ENCODE peak calls at places on chromosome 11, in eight cellular contexts. One of them, this sample, is unnamed.

GRCh38 chr11:74731301-74732094 is at the start of gene CHRDL2:
- DNase-seq in cardiac fibroblast: peak
- DNase-seq in activated naive CD4-positive, alpha-beta T cell treated with anti-CD3 and anti-CD28 coated beads, Interleukin-2, amount 10 ng/mL, durations not matched to agents 7 days and 5 days: no peak
- DNase-seq in caudate nucleus: no peak
- DNase-seq in T-helper 2 cell: no peak
- DNase-seq in heart left ventricle: no peak
- DNase-seq in pons: no peak
- DNase-seq in A549: peak
- DNase-seq in this sample: peak

GRCh38 chr11:44361883-44362282 is 51.9 kb upstream of the ALX4 start:
- DNase-seq in cardiac fibroblast: no peak
- DNase-seq in activated naive CD4-positive, alpha-beta T cell treated with anti-CD3 and anti-CD28 coated beads, Interleukin-2, amount 10 ng/mL, durations not matched to agents 7 days and 5 days: no peak
- DNase-seq in caudate nucleus: no peak
- DNase-seq in T-helper 2 cell: no peak
- DNase-seq in heart left ventricle: no peak
- DNase-seq in pons: no peak
- DNase-seq in A549: no peak
- DNase-seq in this sample: no peak

GRCh38 chr11:131859811-131860210 is 489.4 kb downstream of the NTM start:
- DNase-seq in cardiac fibroblast: peak
- DNase-seq in activated naive CD4-positive, alpha-beta T cell treated with anti-CD3 and anti-CD28 coated beads, Interleukin-2, amount 10 ng/mL, durations not matched to agents 7 days and 5 days: no peak
- DNase-seq in caudate nucleus: no peak
- DNase-seq in T-helper 2 cell: no peak
- DNase-seq in heart left ventricle: no peak
- DNase-seq in pons: no peak
- DNase-seq in A549: no peak
- DNase-seq in this sample: peak

GRCh38 chr11:17927041-17927440 is 85.8 kb downstream of the SERGEF start:
- DNase-seq in cardiac fibroblast: no peak
- DNase-seq in activated naive CD4-positive, alpha-beta T cell treated with anti-CD3 and anti-CD28 coated beads, Interleukin-2, amount 10 ng/mL, durations not matched to agents 7 days and 5 days: no peak
- DNase-seq in caudate nucleus: no peak
- DNase-seq in T-helper 2 cell: no peak
- DNase-seq in heart left ventricle: no peak
- DNase-seq in pons: no peak
- DNase-seq in A549: no peak
- DNase-seq in this sample: no peak

GRCh38 chr11:64353761-64354506 is 5.0 kb upstream of the RPS6KA4 start:
- DNase-seq in cardiac fibroblast: no peak
- DNase-seq in activated naive CD4-positive, alpha-beta T cell treated with anti-CD3 and anti-CD28 coated beads, Interleukin-2, amount 10 ng/mL, durations not matched to agents 7 days and 5 days: no peak
- DNase-seq in caudate nucleus: no peak
- DNase-seq in T-helper 2 cell: no peak
- DNase-seq in heart left ventricle: no peak
- DNase-seq in pons: no peak
- DNase-seq in A549: no peak
- DNase-seq in this sample: no peak

GRCh38 chr11:1632053-1632714 is 2.6 kb downstream of the KRTAP5-5 start:
- DNase-seq in cardiac fibroblast: no peak
- DNase-seq in activated naive CD4-positive, alpha-beta T cell treated with anti-CD3 and anti-CD28 coated beads, Interleukin-2, amount 10 ng/mL, durations not matched to agents 7 days and 5 days: no peak
- DNase-seq in caudate nucleus: no peak
- DNase-seq in T-helper 2 cell: no peak
- DNase-seq in heart left ventricle: no peak
- DNase-seq in pons: no peak
- DNase-seq in A549: no peak
- DNase-seq in this sample: no peak

GRCh38 chr11:41784513-41785335 is 325.3 kb upstream of the LRRC4C start:
- DNase-seq in cardiac fibroblast: peak
- DNase-seq in activated naive CD4-positive, alpha-beta T cell treated with anti-CD3 and anti-CD28 coated beads, Interleukin-2, amount 10 ng/mL, durations not matched to agents 7 days and 5 days: no peak
- DNase-seq in caudate nucleus: no peak
- DNase-seq in T-helper 2 cell: no peak
- DNase-seq in heart left ventricle: no peak
- DNase-seq in pons: no peak
- DNase-seq in A549: peak
- DNase-seq in this sample: no peak

GRCh38 chr11:65417221-65417701 is 5.3 kb upstream of the NEAT1 start:
- DNase-seq in cardiac fibroblast: peak
- DNase-seq in activated naive CD4-positive, alpha-beta T cell treated with anti-CD3 and anti-CD28 coated beads, Interleukin-2, amount 10 ng/mL, durations not matched to agents 7 days and 5 days: peak
- DNase-seq in caudate nucleus: no peak
- DNase-seq in T-helper 2 cell: no peak
- DNase-seq in heart left ventricle: peak
- DNase-seq in pons: no peak
- DNase-seq in A549: no peak
- DNase-seq in this sample: peak

GRCh38 chr11:59416613-59417012 is 9.6 kb downstream of the OR5A2 start:
- DNase-seq in cardiac fibroblast: no peak
- DNase-seq in activated naive CD4-positive, alpha-beta T cell treated with anti-CD3 and anti-CD28 coated beads, Interleukin-2, amount 10 ng/mL, durations not matched to agents 7 days and 5 days: no peak
- DNase-seq in caudate nucleus: no peak
- DNase-seq in T-helper 2 cell: no peak
- DNase-seq in heart left ventricle: no peak
- DNase-seq in pons: no peak
- DNase-seq in A549: no peak
- DNase-seq in this sample: no peak

GRCh38 chr11:2147391-2147790 is 8.2 kb upstream of the IGF2 start:
- DNase-seq in cardiac fibroblast: no peak
- DNase-seq in activated naive CD4-positive, alpha-beta T cell treated with anti-CD3 and anti-CD28 coated beads, Interleukin-2, amount 10 ng/mL, durations not matched to agents 7 days and 5 days: no peak
- DNase-seq in caudate nucleus: no peak
- DNase-seq in T-helper 2 cell: no peak
- DNase-seq in heart left ventricle: no peak
- DNase-seq in pons: no peak
- DNase-seq in A549: no peak
- DNase-seq in this sample: no peak

GRCh38 chr11:125082611-125083311 is 19.7 kb downstream of the SLC37A2 start:
- DNase-seq in cardiac fibroblast: peak
- DNase-seq in activated naive CD4-positive, alpha-beta T cell treated with anti-CD3 and anti-CD28 coated beads, Interleukin-2, amount 10 ng/mL, durations not matched to agents 7 days and 5 days: no peak
- DNase-seq in caudate nucleus: no peak
- DNase-seq in T-helper 2 cell: no peak
- DNase-seq in heart left ventricle: no peak
- DNase-seq in pons: no peak
- DNase-seq in A549: no peak
- DNase-seq in this sample: peak

GRCh38 chr11:18016789-18017188 is 3.9 kb upstream of the SERGEF start:
- DNase-seq in cardiac fibroblast: no peak
- DNase-seq in activated naive CD4-positive, alpha-beta T cell treated with anti-CD3 and anti-CD28 coated beads, Interleukin-2, amount 10 ng/mL, durations not matched to agents 7 days and 5 days: no peak
- DNase-seq in caudate nucleus: no peak
- DNase-seq in T-helper 2 cell: no peak
- DNase-seq in heart left ventricle: no peak
- DNase-seq in pons: no peak
- DNase-seq in A549: no peak
- DNase-seq in this sample: no peak

GRCh38 chr11:1478544-1478943 is 8.0 kb downstream of the MOB2 start:
- DNase-seq in cardiac fibroblast: no peak
- DNase-seq in activated naive CD4-positive, alpha-beta T cell treated with anti-CD3 and anti-CD28 coated beads, Interleukin-2, amount 10 ng/mL, durations not matched to agents 7 days and 5 days: no peak
- DNase-seq in caudate nucleus: no peak
- DNase-seq in T-helper 2 cell: no peak
- DNase-seq in heart left ventricle: no peak
- DNase-seq in pons: no peak
- DNase-seq in A549: no peak
- DNase-seq in this sample: no peak

GRCh38 chr11:65573391-65574146 is 1.2 kb downstream of the FAM89B start:
- DNase-seq in cardiac fibroblast: no peak
- DNase-seq in activated naive CD4-positive, alpha-beta T cell treated with anti-CD3 and anti-CD28 coated beads, Interleukin-2, amount 10 ng/mL, durations not matched to agents 7 days and 5 days: peak
- DNase-seq in caudate nucleus: no peak
- DNase-seq in T-helper 2 cell: no peak
- DNase-seq in heart left ventricle: no peak
- DNase-seq in pons: no peak
- DNase-seq in A549: no peak
- DNase-seq in this sample: no peak

GRCh38 chr11:123382555-123383074 is 47.5 kb upstream of the GRAMD1B start:
- DNase-seq in cardiac fibroblast: no peak
- DNase-seq in activated naive CD4-positive, alpha-beta T cell treated with anti-CD3 and anti-CD28 coated beads, Interleukin-2, amount 10 ng/mL, durations not matched to agents 7 days and 5 days: no peak
- DNase-seq in caudate nucleus: no peak
- DNase-seq in T-helper 2 cell: no peak
- DNase-seq in heart left ventricle: no peak
- DNase-seq in pons: no peak
- DNase-seq in A549: no peak
- DNase-seq in this sample: no peak

GRCh38 chr11:63142459-63142858 is 1.6 kb downstream of the SLC22A24 start:
- DNase-seq in cardiac fibroblast: no peak
- DNase-seq in activated naive CD4-positive, alpha-beta T cell treated with anti-CD3 and anti-CD28 coated beads, Interleukin-2, amount 10 ng/mL, durations not matched to agents 7 days and 5 days: no peak
- DNase-seq in caudate nucleus: no peak
- DNase-seq in T-helper 2 cell: no peak
- DNase-seq in heart left ventricle: no peak
- DNase-seq in pons: no peak
- DNase-seq in A549: no peak
- DNase-seq in this sample: no peak

GRCh38 chr11:120132645-120133185 is 5.2 kb downstream of the TRIM29 start:
- DNase-seq in cardiac fibroblast: no peak
- DNase-seq in activated naive CD4-positive, alpha-beta T cell treated with anti-CD3 and anti-CD28 coated beads, Interleukin-2, amount 10 ng/mL, durations not matched to agents 7 days and 5 days: peak
- DNase-seq in caudate nucleus: no peak
- DNase-seq in T-helper 2 cell: no peak
- DNase-seq in heart left ventricle: peak
- DNase-seq in pons: no peak
- DNase-seq in A549: no peak
- DNase-seq in this sample: no peak

GRCh38 chr11:93031386-93031785 is 61.9 kb downstream of the MTNR1B start:
- DNase-seq in cardiac fibroblast: peak
- DNase-seq in activated naive CD4-positive, alpha-beta T cell treated with anti-CD3 and anti-CD28 coated beads, Interleukin-2, amount 10 ng/mL, durations not matched to agents 7 days and 5 days: no peak
- DNase-seq in caudate nucleus: no peak
- DNase-seq in T-helper 2 cell: no peak
- DNase-seq in heart left ventricle: no peak
- DNase-seq in pons: no peak
- DNase-seq in A549: no peak
- DNase-seq in this sample: no peak

GRCh38 chr11:120601566-120601965 is 90.0 kb downstream of the GRIK4 start:
- DNase-seq in cardiac fibroblast: peak
- DNase-seq in activated naive CD4-positive, alpha-beta T cell treated with anti-CD3 and anti-CD28 coated beads, Interleukin-2, amount 10 ng/mL, durations not matched to agents 7 days and 5 days: no peak
- DNase-seq in caudate nucleus: no peak
- DNase-seq in T-helper 2 cell: no peak
- DNase-seq in heart left ventricle: no peak
- DNase-seq in pons: peak
- DNase-seq in A549: no peak
- DNase-seq in this sample: no peak

GRCh38 chr11:33553486-33553885 is 147.1 kb downstream of the C11orf91 start:
- DNase-seq in cardiac fibroblast: peak
- DNase-seq in activated naive CD4-positive, alpha-beta T cell treated with anti-CD3 and anti-CD28 coated beads, Interleukin-2, amount 10 ng/mL, durations not matched to agents 7 days and 5 days: no peak
- DNase-seq in caudate nucleus: no peak
- DNase-seq in T-helper 2 cell: no peak
- DNase-seq in heart left ventricle: no peak
- DNase-seq in pons: no peak
- DNase-seq in A549: no peak
- DNase-seq in this sample: peak

GRCh38 chr11:78080818-78081495 is 1.3 kb upstream of the NDUFC2 start:
- DNase-seq in cardiac fibroblast: peak
- DNase-seq in activated naive CD4-positive, alpha-beta T cell treated with anti-CD3 and anti-CD28 coated beads, Interleukin-2, amount 10 ng/mL, durations not matched to agents 7 days and 5 days: no peak
- DNase-seq in caudate nucleus: no peak
- DNase-seq in T-helper 2 cell: no peak
- DNase-seq in heart left ventricle: no peak
- DNase-seq in pons: no peak
- DNase-seq in A549: no peak
- DNase-seq in this sample: no peak

GRCh38 chr11:128890543-128891409 is at the start of gene KCNJ5:
- DNase-seq in cardiac fibroblast: no peak
- DNase-seq in activated naive CD4-positive, alpha-beta T cell treated with anti-CD3 and anti-CD28 coated beads, Interleukin-2, amount 10 ng/mL, durations not matched to agents 7 days and 5 days: no peak
- DNase-seq in caudate nucleus: no peak
- DNase-seq in T-helper 2 cell: no peak
- DNase-seq in heart left ventricle: peak
- DNase-seq in pons: no peak
- DNase-seq in A549: peak
- DNase-seq in this sample: peak

GRCh38 chr11:68582416-68583046 is 101.8 kb upstream of the GAL start:
- DNase-seq in cardiac fibroblast: no peak
- DNase-seq in activated naive CD4-positive, alpha-beta T cell treated with anti-CD3 and anti-CD28 coated beads, Interleukin-2, amount 10 ng/mL, durations not matched to agents 7 days and 5 days: no peak
- DNase-seq in caudate nucleus: no peak
- DNase-seq in T-helper 2 cell: no peak
- DNase-seq in heart left ventricle: peak
- DNase-seq in pons: no peak
- DNase-seq in A549: no peak
- DNase-seq in this sample: no peak

GRCh38 chr11:86067230-86068137 is 1.4 kb downstream of the PICALM start:
- DNase-seq in cardiac fibroblast: no peak
- DNase-seq in activated naive CD4-positive, alpha-beta T cell treated with anti-CD3 and anti-CD28 coated beads, Interleukin-2, amount 10 ng/mL, durations not matched to agents 7 days and 5 days: no peak
- DNase-seq in caudate nucleus: no peak
- DNase-seq in T-helper 2 cell: no peak
- DNase-seq in heart left ventricle: no peak
- DNase-seq in pons: peak
- DNase-seq in A549: no peak
- DNase-seq in this sample: no peak

GRCh38 chr11:88402192-88402715 is 64.7 kb upstream of the CTSC start:
- DNase-seq in cardiac fibroblast: peak
- DNase-seq in activated naive CD4-positive, alpha-beta T cell treated with anti-CD3 and anti-CD28 coated beads, Interleukin-2, amount 10 ng/mL, durations not matched to agents 7 days and 5 days: no peak
- DNase-seq in caudate nucleus: no peak
- DNase-seq in T-helper 2 cell: no peak
- DNase-seq in heart left ventricle: no peak
- DNase-seq in pons: no peak
- DNase-seq in A549: peak
- DNase-seq in this sample: no peak

GRCh38 chr11:128157423-128158298 is 429.7 kb downstream of the ETS1 start:
- DNase-seq in cardiac fibroblast: peak
- DNase-seq in activated naive CD4-positive, alpha-beta T cell treated with anti-CD3 and anti-CD28 coated beads, Interleukin-2, amount 10 ng/mL, durations not matched to agents 7 days and 5 days: peak
- DNase-seq in caudate nucleus: no peak
- DNase-seq in T-helper 2 cell: peak
- DNase-seq in heart left ventricle: peak
- DNase-seq in pons: peak
- DNase-seq in A549: peak
- DNase-seq in this sample: peak

GRCh38 chr11:48169259-48169658 is 47.4 kb upstream of the OR4B1 start:
- DNase-seq in cardiac fibroblast: no peak
- DNase-seq in activated naive CD4-positive, alpha-beta T cell treated with anti-CD3 and anti-CD28 coated beads, Interleukin-2, amount 10 ng/mL, durations not matched to agents 7 days and 5 days: no peak
- DNase-seq in caudate nucleus: no peak
- DNase-seq in T-helper 2 cell: no peak
- DNase-seq in heart left ventricle: no peak
- DNase-seq in pons: no peak
- DNase-seq in A549: no peak
- DNase-seq in this sample: no peak

GRCh38 chr11:130592056-130592455 is 143.6 kb downstream of the ADAMTS15 start:
- DNase-seq in cardiac fibroblast: peak
- DNase-seq in activated naive CD4-positive, alpha-beta T cell treated with anti-CD3 and anti-CD28 coated beads, Interleukin-2, amount 10 ng/mL, durations not matched to agents 7 days and 5 days: no peak
- DNase-seq in caudate nucleus: no peak
- DNase-seq in T-helper 2 cell: no peak
- DNase-seq in heart left ventricle: no peak
- DNase-seq in pons: peak
- DNase-seq in A549: no peak
- DNase-seq in this sample: peak

GRCh38 chr11:19520681-19521080 is 192.0 kb upstream of the NAV2 start:
- DNase-seq in cardiac fibroblast: no peak
- DNase-seq in activated naive CD4-positive, alpha-beta T cell treated with anti-CD3 and anti-CD28 coated beads, Interleukin-2, amount 10 ng/mL, durations not matched to agents 7 days and 5 days: no peak
- DNase-seq in caudate nucleus: no peak
- DNase-seq in T-helper 2 cell: no peak
- DNase-seq in heart left ventricle: no peak
- DNase-seq in pons: no peak
- DNase-seq in A549: no peak
- DNase-seq in this sample: no peak

GRCh38 chr11:110772863-110773262 is 60.6 kb upstream of the ARHGAP20 start:
- DNase-seq in cardiac fibroblast: no peak
- DNase-seq in activated naive CD4-positive, alpha-beta T cell treated with anti-CD3 and anti-CD28 coated beads, Interleukin-2, amount 10 ng/mL, durations not matched to agents 7 days and 5 days: no peak
- DNase-seq in caudate nucleus: no peak
- DNase-seq in T-helper 2 cell: no peak
- DNase-seq in heart left ventricle: no peak
- DNase-seq in pons: no peak
- DNase-seq in A549: peak
- DNase-seq in this sample: no peak

GRCh38 chr11:86460461-86461404 is 86.0 kb downstream of the CCDC81 start:
- DNase-seq in cardiac fibroblast: peak
- DNase-seq in activated naive CD4-positive, alpha-beta T cell treated with anti-CD3 and anti-CD28 coated beads, Interleukin-2, amount 10 ng/mL, durations not matched to agents 7 days and 5 days: no peak
- DNase-seq in caudate nucleus: no peak
- DNase-seq in T-helper 2 cell: no peak
- DNase-seq in heart left ventricle: no peak
- DNase-seq in pons: no peak
- DNase-seq in A549: no peak
- DNase-seq in this sample: no peak

GRCh38 chr11:118086913-118087768 is at the start of gene SMIM35:
- DNase-seq in cardiac fibroblast: no peak
- DNase-seq in activated naive CD4-positive, alpha-beta T cell treated with anti-CD3 and anti-CD28 coated beads, Interleukin-2, amount 10 ng/mL, durations not matched to agents 7 days and 5 days: no peak
- DNase-seq in caudate nucleus: no peak
- DNase-seq in T-helper 2 cell: no peak
- DNase-seq in heart left ventricle: no peak
- DNase-seq in pons: peak
- DNase-seq in A549: no peak
- DNase-seq in this sample: no peak

This sample was measured in dermis microvascular lymphatic vessel endothelial cell.